ENCODE peak calls at places on chromosomes 5 and 9, in six cellular contexts. T, X, M, J, H and E are unnamed samples.
A peak's percentile ranks its signal among the peaks of the same experiment; 100 is the strongest.

GRCh38 chr9:128729302-128729701 is 5.4 kb upstream of the ZDHHC12 start:
- DNase-seq in X (no peak), T (no peak), H (no peak), M (no peak), J (no peak), E (no peak)

GRCh38 chr5:7897014-7897600 is 28.2 kb downstream of the MTRR start:
- DNase-seq in J (no peak), H (peak; percentile 79), T (no peak), X (no peak), M (peak; percentile 15), E (no peak)

GRCh38 chr5:7087719-7088297 is 308.1 kb upstream of the ADCY2 start:
- DNase-seq in J (no peak), X (no peak), M (no peak), H (no peak), T (no peak), E (no peak)

GRCh38 chr9:34589656-34590375 is at the start of gene CNTFR:
- DNase-seq in X (no peak), T (no peak), M (peak; percentile 40), H (no peak), J (peak; percentile 54), E (no peak)

GRCh38 chr9:125906144-125906543 is 159.0 kb downstream of the PBX3 start:
- DNase-seq in J (no peak), M (no peak), H (peak; percentile 46), T (no peak), X (no peak), E (no peak)

GRCh38 chr5:8520922-8521321 is 652.0 kb downstream of the MTRR start:
- DNase-seq in T (no peak), M (no peak), J (no peak), X (no peak), H (no peak), E (no peak)

GRCh38 chr9:115633099-115633498 is 515.1 kb upstream of the TNC start:
- DNase-seq in H (no peak), T (no peak), X (no peak), J (no peak), M (no peak), E (peak; percentile 79)

GRCh38 chr5:35029333-35029732 is 18.4 kb downstream of the AGXT2 start:
- DNase-seq in M (no peak), T (no peak), J (no peak), X (no peak), H (peak; percentile 88), E (peak; percentile 17)

GRCh38 chr5:4977421-4977820 is 162.7 kb upstream of the ADAMTS16 start:
- DNase-seq in T (no peak), J (no peak), H (no peak), X (no peak), M (no peak), E (no peak)

GRCh38 chr9:36603006-36603405 is 30.3 kb downstream of the MELK start:
- DNase-seq in J (no peak), X (no peak), M (no peak), H (peak; percentile 18), T (no peak), E (no peak)

GRCh38 chr5:57804500-57804899 is 321.9 kb upstream of the ACTBL2 start:
- DNase-seq in X (no peak), J (no peak), H (no peak), T (no peak), M (no peak), E (no peak)

GRCh38 chr9:132350861-132351315 is 3.9 kb downstream of the SETX start:
- DNase-seq in H (no peak), X (no peak), J (no peak), M (no peak), T (no peak), E (no peak)

GRCh38 chr9:89606567-89607311 is 1.9 kb downstream of the GADD45G start:
- DNase-seq in M (peak; percentile 86), J (no peak), X (no peak), T (peak; percentile 78), H (peak; percentile 16), E (peak; percentile 13)

GRCh38 chr5:94740328-94740727 is 121.9 kb downstream of the SLF1 start:
- DNase-seq in J (no peak), M (no peak), T (no peak), X (no peak), H (no peak), E (no peak)

GRCh38 chr9:4762889-4763521 is 22.0 kb upstream of the AK3 start:
- DNase-seq in H (peak; percentile 20), X (no peak), M (no peak), T (peak; percentile 62), J (peak; percentile 32), E (peak; percentile 32)

GRCh38 chr9:127614961-127615360 is 2.9 kb downstream of the STXBP1 start:
- DNase-seq in X (no peak), H (no peak), T (peak; percentile 34), J (no peak), M (no peak), E (no peak)

GRCh38 chr5:180156141-180156540 is 52.9 kb downstream of the RASGEF1C start:
- DNase-seq in M (no peak), T (no peak), X (no peak), H (no peak), J (no peak), E (no peak)

GRCh38 chr5:59124983-59125960 is 542.4 kb downstream of the RAB3C start:
- DNase-seq in J (no peak), H (no peak), X (no peak), T (no peak), M (no peak), E (no peak)

DNA sequence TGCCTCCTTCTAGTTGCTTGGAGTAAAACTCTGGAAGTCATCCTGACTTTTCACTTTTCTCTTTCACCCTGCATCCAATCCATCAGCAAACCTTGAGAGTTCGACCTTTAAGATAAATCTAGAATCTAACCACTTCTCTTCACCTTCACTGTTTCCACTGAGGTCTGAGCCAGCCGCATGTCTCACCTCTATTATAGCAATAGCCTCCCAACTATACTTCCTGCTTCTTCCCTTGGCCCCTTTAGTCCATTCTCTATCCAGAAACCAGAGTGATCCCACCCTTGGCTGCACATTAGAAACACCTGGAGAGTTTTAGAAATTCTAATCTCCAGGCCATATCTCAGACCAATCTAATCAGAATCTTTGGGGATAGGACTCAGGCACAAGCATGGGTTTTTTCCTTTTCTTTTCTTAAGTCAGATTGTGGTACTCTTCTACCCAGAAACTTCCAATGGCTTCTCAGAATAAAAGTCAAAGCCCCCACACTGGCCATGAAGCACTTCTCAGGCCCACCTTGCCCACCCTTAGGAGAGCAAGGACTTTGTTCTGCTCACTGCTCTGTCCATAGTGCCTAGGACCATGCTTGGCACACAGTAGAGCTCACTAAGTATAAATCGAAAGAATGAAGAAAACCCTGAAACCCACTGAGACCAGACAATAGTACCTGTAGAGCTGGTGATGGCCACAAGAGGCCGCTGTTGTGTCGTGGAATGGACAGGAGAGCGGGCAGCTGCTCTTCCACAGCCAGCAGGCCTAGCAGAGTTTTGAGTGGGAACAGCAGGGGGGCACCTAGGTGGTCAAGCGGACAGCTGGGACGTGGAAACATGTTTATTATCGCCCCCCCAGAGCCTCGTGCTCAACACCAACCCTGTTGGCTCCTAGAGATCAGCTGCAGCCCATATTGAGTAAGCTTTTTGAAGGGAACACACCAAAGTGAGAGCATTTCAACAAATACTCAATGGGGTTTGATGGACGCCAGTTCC is 33.3 kb downstream of the MFAP3 start:
- DNase-seq in H (peak; percentile 53), J (peak; percentile 84), T (peak; percentile 83), X (peak; percentile 44), M (peak; percentile 89), E (no peak)
- TF ChIP-seq CTCF in H (peak; percentile 94), J (peak; percentile 94), T (peak; percentile 83), X (peak; percentile 99), M (peak; percentile 93), E (peak; percentile 92)

DNA sequence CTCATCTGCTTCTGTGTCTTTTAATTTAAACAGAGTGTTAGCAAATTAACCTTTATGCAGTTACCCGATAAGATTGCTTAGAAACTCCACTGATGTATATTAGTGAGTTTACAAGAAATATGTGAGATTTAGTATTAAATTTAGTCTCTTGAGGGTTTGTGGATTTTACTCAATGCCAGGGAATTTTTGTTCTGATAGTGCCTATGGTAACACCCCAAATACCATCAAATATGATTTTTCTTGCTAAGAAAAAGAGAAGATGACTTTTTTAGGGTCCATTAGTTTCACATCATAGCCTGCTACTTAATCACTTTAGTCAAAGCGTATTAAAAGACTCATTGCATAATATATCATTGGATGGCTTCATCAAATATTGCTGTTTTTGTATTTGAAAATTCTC is 224.9 kb downstream of the PCSK5 start:
- DNase-seq in M (no peak), T (no peak), H (no peak), J (no peak), X (no peak), E (no peak)
- H3K27ac ChIP-seq in M (no peak overlapping the region), T (no peak overlapping the region), H (no peak overlapping the region), J (peak overlapping the region; percentile 15), X (no peak overlapping the region), E (no peak overlapping the region)

GRCh38 chr9:95097279-95097678 is 220.2 kb downstream of the FANCC start:
- DNase-seq in H (no peak), T (no peak), X (no peak), M (no peak), J (no peak), E (no peak)

GRCh38 chr9:95098391-95098921 is 219.1 kb downstream of the FANCC start:
- DNase-seq in M (no peak), J (no peak), X (no peak), T (no peak), H (no peak), E (no peak)

GRCh38 chr9:95095619-95096355 is 221.7 kb downstream of the FANCC start:
- DNase-seq in J (no peak), H (no peak), T (no peak), X (no peak), M (no peak), E (no peak)

GRCh38 chr9:95096807-95097206 is 220.7 kb downstream of the FANCC start:
- DNase-seq in M (no peak), T (no peak), H (no peak), J (no peak), X (no peak), E (no peak)

GRCh38 chr9:95096381-95096780 is 221.1 kb downstream of the FANCC start:
- DNase-seq in J (no peak), H (no peak), T (no peak), X (no peak), M (no peak), E (no peak)
- TF ChIP-seq CTCF in J (no peak), H (peak; percentile 32), T (no peak), X (no peak), M (no peak), E (no peak)

GRCh38 chr5:113188454-113188853 is 211.9 kb downstream of the DCP2 start:
- DNase-seq in H (no peak), T (no peak), M (no peak), J (no peak), X (no peak), E (no peak)

GRCh38 chr5:113189291-113189690 is 212.7 kb downstream of the DCP2 start:
- DNase-seq in J (no peak), M (no peak), T (no peak), X (no peak), H (no peak), E (no peak)

GRCh38 chr5:113183694-113184093 is 207.1 kb downstream of the DCP2 start:
- DNase-seq in T (no peak), J (no peak), X (no peak), M (no peak), H (no peak), E (no peak)

GRCh38 chr5:113187879-113188278 is 211.3 kb downstream of the DCP2 start:
- DNase-seq in H (no peak), M (no peak), T (no peak), X (no peak), J (no peak), E (no peak)

DNA sequence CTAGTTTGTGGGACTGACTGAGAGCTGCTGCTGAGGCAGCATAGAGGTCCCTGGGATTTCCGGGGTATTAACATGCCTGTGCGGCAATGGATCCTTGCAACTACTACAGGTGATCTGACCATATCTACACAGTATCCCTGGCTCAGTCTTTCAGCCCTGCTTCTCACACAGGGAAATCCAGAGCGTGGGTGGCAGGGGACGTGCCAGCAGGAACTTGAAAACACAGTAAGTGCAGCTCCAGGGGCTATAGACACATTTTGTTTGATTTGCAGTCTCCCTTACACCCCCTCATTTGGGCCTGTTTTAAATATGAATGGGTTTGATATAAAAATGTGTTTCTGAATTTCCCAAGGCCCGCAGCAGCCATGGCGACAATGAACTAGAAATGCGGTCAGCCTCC is 209.5 kb downstream of the DCP2 start:
- DNase-seq in J (no peak), X (no peak), M (no peak), H (no peak), T (no peak), E (no peak)
- H3K27ac ChIP-seq in J (no peak overlapping the region), X (no peak overlapping the region), M (no peak overlapping the region), H (no peak overlapping the region), T (no peak overlapping the region), E (no peak overlapping the region)